ENCODE peak calls at places on chromosome 5, in eight cellular contexts. H is PC-9; W is MV-4-11; M is NCI-H1105 treated with DMSO at 0.1 percent for 48 hours; U is GM23248; A is NCI-H82; F is A549; K is CD8-positive, alpha-beta memory T cell. X is an unnamed sample.

GRCh38 chr5:73625905-73626811 is at the start of gene ARHGEF28:
- DNase-seq in H (peak; percentile 58), W (no peak), M (peak; percentile 36), U (peak; percentile 82), A (peak; percentile 70), F (peak; percentile 77), K (peak; percentile 51), X (peak; percentile 97)

GRCh38 chr5:34486160-34486765 is 169.9 kb upstream of the RAI14 start:
- DNase-seq in H (peak; percentile 78), W (peak; percentile 72), M (peak; percentile 81), U (peak; percentile 90), A (peak; percentile 89), F (peak; percentile 83), K (peak; percentile 69), X (peak; percentile 93)

GRCh38 chr5:161278739-161279660 is 267.5 kb downstream of the GABRB2 start:
- DNase-seq in H (no peak), W (no peak), M (no peak), U (no peak), A (peak; percentile 3), F (no peak), K (no peak), X (no peak)

GRCh38 chr5:43396762-43397304 is 15.4 kb downstream of the CCL28 start:
- DNase-seq in H (no peak), W (no peak), M (no peak), U (peak; percentile 62), A (no peak), F (peak; percentile 17), K (peak; percentile 69), X (peak; percentile 59)

GRCh38 chr5:96243203-96243602 is 189.8 kb downstream of the PCSK1 start:
- DNase-seq in H (no peak), W (no peak), M (no peak), U (peak; percentile 60), A (no peak), F (no peak), K (no peak), X (no peak)

GRCh38 chr5:172606156-172606785 is 34.8 kb upstream of the NEURL1B start:
- DNase-seq in H (no peak), W (no peak), M (no peak), U (no peak), A (no peak), F (no peak), K (no peak), X (no peak)

GRCh38 chr5:26625099-26625498 is 413.3 kb downstream of the CDH9 start:
- DNase-seq in H (no peak), W (no peak), M (no peak), U (no peak), A (no peak), F (no peak), K (no peak), X (peak; percentile 42)

GRCh38 chr5:177389368-177390169 is 5.3 kb downstream of the SLC34A1 start:
- DNase-seq in H (peak; percentile 95), W (peak; percentile 94), M (no peak), U (peak; percentile 97), A (no peak), F (no peak), K (peak; percentile 76), X (no peak)

GRCh38 chr5:14816999-14817761 is 54.4 kb downstream of the ANKH start:
- DNase-seq in H (no peak), W (peak; percentile 22), M (no peak), U (peak; percentile 97), A (no peak), F (no peak), K (no peak), X (no peak)

GRCh38 chr5:172594867-172595466 is 46.1 kb upstream of the NEURL1B start:
- DNase-seq in H (peak; percentile 38), W (no peak), M (no peak), U (no peak), A (no peak), F (no peak), K (no peak), X (peak; percentile 16)

GRCh38 chr5:137651022-137651421 is 84.9 kb downstream of the KLHL3 start:
- DNase-seq in H (no peak), W (no peak), M (no peak), U (peak; percentile 36), A (no peak), F (no peak), K (no peak), X (no peak)

GRCh38 chr5:18394154-18394804 is 760.0 kb downstream of the TAF11L14 start:
- DNase-seq in H (no peak), W (peak; percentile 21), M (peak; percentile 30), U (peak; percentile 78), A (peak; percentile 63), F (peak; percentile 41), K (no peak), X (peak; percentile 79)

GRCh38 chr5:135489466-135490244 is 37.5 kb upstream of the TIFAB start:
- DNase-seq in H (no peak), W (no peak), M (no peak), U (peak; percentile 19), A (peak; percentile 32), F (no peak), K (no peak), X (peak; percentile 83)

GRCh38 chr5:140554454-140554853 is 2.8 kb downstream of the SRA1 start:
- DNase-seq in H (no peak), W (peak; percentile 43), M (no peak), U (peak; percentile 77), A (no peak), F (no peak), K (no peak), X (no peak)

GRCh38 chr5:45038366-45038987 is 229.7 kb downstream of the MRPS30 start:
- DNase-seq in H (no peak), W (peak; percentile 43), M (peak; percentile 56), U (peak; percentile 48), A (peak; percentile 50), F (peak; percentile 31), K (no peak), X (peak; percentile 43)

GRCh38 chr5:129905467-129906176 is 1.4 kb downstream of the CHSY3 start:
- DNase-seq in H (no peak), W (no peak), M (no peak), U (peak; percentile 40), A (peak; percentile 26), F (peak; percentile 6), K (no peak), X (peak; percentile 8)

GRCh38 chr5:135829179-135829578 is 5.3 kb upstream of the SLC25A48 start:
- DNase-seq in H (no peak), W (no peak), M (no peak), U (no peak), A (no peak), F (no peak), K (no peak), X (no peak)

GRCh38 chr5:178496661-178497060 is 93.5 kb downstream of the COL23A1 start:
- DNase-seq in H (no peak), W (peak; percentile 94), M (no peak), U (no peak), A (no peak), F (no peak), K (no peak), X (no peak)

GRCh38 chr5:139635606-139636206 is 12.4 kb upstream of the CXXC5 start:
- DNase-seq in H (peak; percentile 83), W (peak; percentile 76), M (no peak), U (peak; percentile 94), A (peak; percentile 74), F (peak; percentile 73), K (no peak), X (peak; percentile 92)

GRCh38 chr5:140806834-140807775 is at the start of gene PCDHA4:
- DNase-seq in H (no peak), W (no peak), M (no peak), U (peak; percentile 12), A (no peak), F (peak; percentile 74), K (no peak), X (peak; percentile 80)

GRCh38 chr5:54610197-54610898 is 92.8 kb downstream of the SNX18 start:
- DNase-seq in H (no peak), W (peak; percentile 96), M (no peak), U (peak; percentile 57), A (no peak), F (no peak), K (peak; percentile 71), X (no peak)

GRCh38 chr5:80713640-80714039 is 58.9 kb upstream of the DHFR start:
- DNase-seq in H (no peak), W (no peak), M (no peak), U (no peak), A (no peak), F (no peak), K (no peak), X (no peak)

X was measured in NCI-H69.